ENCODE peak calls at places on chromosomes 11 and 22, in eight cellular contexts. O is stimulated activated CD8-positive, alpha-beta memory T cell treated with anti-CD3 and anti-CD28 coated beads, Interleukin-4, amount 100 ng/mL, for 1 hour; P is effector CD4-positive, alpha-beta T cell; R is NCI-H2029; C is NCI-H1105; F is CD8-positive, alpha-beta memory T cell; S is NCI-H510A; K is HFFc6. N is an unnamed sample.
A peak's percentile ranks its signal among the peaks of the same experiment; 100 is the strongest.

GRCh38 chr11:13183094-13183825 is 94.3 kb upstream of the BMAL1 start:
- DNase-seq in O (no peak), P (no peak), R (peak; percentile 23), C (peak; percentile 41), F (no peak), S (no peak), K (peak; percentile 66), N (peak; percentile 61)

GRCh38 chr22:22180738-22181514 is 63.7 kb upstream of the VPREB1 start:
- DNase-seq in O (no peak), P (no peak), R (no peak), C (no peak), F (no peak), S (no peak), K (no peak), N (no peak)

GRCh38 chr11:110158317-110159200 is 65.4 kb downstream of the ZC3H12C start:
- DNase-seq in O (no peak), P (no peak), R (no peak), C (no peak), F (no peak), S (no peak), K (no peak), N (no peak)

GRCh38 chr11:47724041-47724729 is 9.0 kb upstream of the AGBL2 start:
- DNase-seq in O (no peak), P (no peak), R (no peak), C (no peak), F (no peak), S (no peak), K (no peak), N (peak; percentile 64)

GRCh38 chr22:38464992-38465672 is 2.8 kb upstream of the KDELR3 start:
- DNase-seq in O (no peak), P (no peak), R (no peak), C (no peak), F (no peak), S (no peak), K (no peak), N (no peak)

GRCh38 chr11:71500601-71501021 is 26.5 kb upstream of the KRTAP5-7 start:
- DNase-seq in O (no peak), P (no peak), R (no peak), C (no peak), F (no peak), S (no peak), K (no peak), N (peak; percentile 77)

GRCh38 chr22:27397948-27398330 is 403.6 kb downstream of the MN1 start:
- DNase-seq in O (no peak), P (no peak), R (no peak), C (no peak), F (no peak), S (no peak), K (no peak), N (peak; percentile 32)

GRCh38 chr11:9061807-9062206 is 29.6 kb downstream of the SCUBE2 start:
- DNase-seq in O (no peak), P (no peak), R (no peak), C (no peak), F (no peak), S (no peak), K (no peak), N (no peak)

GRCh38 chr11:24949406-24949805 is 452.6 kb downstream of the LUZP2 start:
- DNase-seq in O (no peak), P (no peak), R (no peak), C (no peak), F (no peak), S (no peak), K (no peak), N (no peak)

GRCh38 chr22:25232301-25232700 is 12.9 kb downstream of the CRYBB2 start:
- DNase-seq in O (no peak), P (no peak), R (no peak), C (no peak), F (no peak), S (no peak), K (no peak), N (no peak)

GRCh38 chr22:49691256-49691655 is 136.4 kb downstream of the BRD1 start:
- DNase-seq in O (no peak), P (no peak), R (no peak), C (no peak), F (no peak), S (no peak), K (no peak), N (no peak)

GRCh38 chr11:13880719-13881118 is 81.8 kb upstream of the SPON1 start:
- DNase-seq in O (no peak), P (no peak), R (no peak), C (no peak), F (no peak), S (no peak), K (no peak), N (no peak)

GRCh38 chr22:39703890-39704658 is 133.5 kb downstream of the CACNA1I start:
- DNase-seq in O (no peak), P (no peak), R (no peak), C (no peak), F (no peak), S (no peak), K (no peak), N (no peak)

GRCh38 chr11:36195496-36196346 is 93.5 kb downstream of the COMMD9 start:
- DNase-seq in O (no peak), P (no peak), R (no peak), C (no peak), F (no peak), S (no peak), K (no peak), N (no peak)

GRCh38 chr22:38942702-38943101 is 14.7 kb upstream of the APOBEC3A start:
- DNase-seq in O (no peak), P (no peak), R (no peak), C (no peak), F (no peak), S (no peak), K (no peak), N (no peak)

GRCh38 chr11:119000906-119001305 is 3.0 kb downstream of the CENATAC start:
- DNase-seq in O (no peak), P (no peak), R (no peak), C (no peak), F (no peak), S (no peak), K (peak; percentile 83), N (no peak)

GRCh38 chr22:48513929-48514328 is 1313.7 kb downstream of the BRD1 start:
- DNase-seq in O (no peak), P (no peak), R (no peak), C (no peak), F (no peak), S (no peak), K (no peak), N (no peak)

GRCh38 chr11:75383246-75383645 is 16.1 kb upstream of the RPS3 start:
- DNase-seq in O (no peak), P (no peak), R (no peak), C (no peak), F (peak; percentile 20), S (no peak), K (no peak), N (no peak)

N was measured in lung microvascular endothelial cell.